ENCODE peak calls at places on chromosomes 11 and 22, in four cellular contexts. One of them, this sample, is unnamed.

GRCh38 chr11:12657336-12657735 is 16.9 kb upstream of the TEAD1 start:
- DNase-seq in T-cell: no peak
- DNase-seq in fibroblast of the conjunctiva: no peak
- DNase-seq in NCI-H2029: no peak
- DNase-seq in this sample: no peak

GRCh38 chr11:133790995-133791394 is 54.3 kb downstream of the SPATA19 start:
- DNase-seq in T-cell: no peak
- DNase-seq in fibroblast of the conjunctiva: no peak
- DNase-seq in NCI-H2029: peak
- DNase-seq in this sample: no peak

GRCh38 chr11:62444271-62444833 is 25.5 kb downstream of the SCGB1A1 start:
- DNase-seq in T-cell: peak
- DNase-seq in fibroblast of the conjunctiva: peak
- DNase-seq in NCI-H2029: peak
- DNase-seq in this sample: peak

GRCh38 chr11:64064374-64065140 is 28.8 kb downstream of the FLRT1 start:
- DNase-seq in T-cell: no peak
- DNase-seq in fibroblast of the conjunctiva: no peak
- DNase-seq in NCI-H2029: no peak
- DNase-seq in this sample: no peak

GRCh38 chr22:38316340-38317236 is 645 bp downstream of the CSNK1E start:
- DNase-seq in T-cell: peak
- DNase-seq in fibroblast of the conjunctiva: no peak
- DNase-seq in NCI-H2029: no peak
- DNase-seq in this sample: peak

GRCh38 chr11:75898871-75899270 is 83.9 kb downstream of the UVRAG start:
- DNase-seq in T-cell: no peak
- DNase-seq in fibroblast of the conjunctiva: no peak
- DNase-seq in NCI-H2029: no peak
- DNase-seq in this sample: no peak

GRCh38 chr22:32765117-32765618 is 36.3 kb upstream of the TIMP3 start:
- DNase-seq in T-cell: no peak
- DNase-seq in fibroblast of the conjunctiva: no peak
- DNase-seq in NCI-H2029: no peak
- DNase-seq in this sample: no peak

GRCh38 chr11:129023968-129024676 is 81.5 kb upstream of the TP53AIP1 start:
- DNase-seq in T-cell: peak
- DNase-seq in fibroblast of the conjunctiva: no peak
- DNase-seq in NCI-H2029: peak
- DNase-seq in this sample: no peak

GRCh38 chr22:32842486-32842885 is 41.0 kb downstream of the TIMP3 start:
- DNase-seq in T-cell: no peak
- DNase-seq in fibroblast of the conjunctiva: no peak
- DNase-seq in NCI-H2029: no peak
- DNase-seq in this sample: no peak

GRCh38 chr22:32880906-32881596 is 79.5 kb downstream of the TIMP3 start:
- DNase-seq in T-cell: peak
- DNase-seq in fibroblast of the conjunctiva: no peak
- DNase-seq in NCI-H2029: peak
- DNase-seq in this sample: peak

GRCh38 chr11:2376751-2377451 is at the start of gene CD81:
- DNase-seq in T-cell: peak
- DNase-seq in fibroblast of the conjunctiva: no peak
- DNase-seq in NCI-H2029: no peak
- DNase-seq in this sample: no peak

GRCh38 chr11:27997344-27997743 is 110.6 kb downstream of the KIF18A start:
- DNase-seq in T-cell: no peak
- DNase-seq in fibroblast of the conjunctiva: no peak
- DNase-seq in NCI-H2029: no peak
- DNase-seq in this sample: no peak

GRCh38 chr22:23067023-23067650 is 3.2 kb upstream of the GNAZ start:
- DNase-seq in T-cell: no peak
- DNase-seq in fibroblast of the conjunctiva: no peak
- DNase-seq in NCI-H2029: no peak
- DNase-seq in this sample: peak

GRCh38 chr11:124897681-124898680 is at the start of gene ROBO4:
- DNase-seq in T-cell: no peak
- DNase-seq in fibroblast of the conjunctiva: peak
- DNase-seq in NCI-H2029: no peak
- DNase-seq in this sample: no peak

GRCh38 chr11:22566293-22566692 is 59.3 kb downstream of the FANCF start:
- DNase-seq in T-cell: no peak
- DNase-seq in fibroblast of the conjunctiva: no peak
- DNase-seq in NCI-H2029: no peak
- DNase-seq in this sample: no peak

GRCh38 chr11:125494987-125495725 is 909 bp downstream of the FEZ1 start:
- DNase-seq in T-cell: no peak
- DNase-seq in fibroblast of the conjunctiva: no peak
- DNase-seq in NCI-H2029: no peak
- DNase-seq in this sample: peak

GRCh38 chr11:117044287-117045035 is 53.8 kb downstream of the SIK3 start:
- DNase-seq in T-cell: no peak
- DNase-seq in fibroblast of the conjunctiva: no peak
- DNase-seq in NCI-H2029: no peak
- DNase-seq in this sample: no peak

GRCh38 chr11:44528581-44528980 is 36.9 kb upstream of the CD82 start:
- DNase-seq in T-cell: no peak
- DNase-seq in fibroblast of the conjunctiva: no peak
- DNase-seq in NCI-H2029: no peak
- DNase-seq in this sample: no peak

GRCh38 chr22:27874756-27875155 is 44.3 kb downstream of the PITPNB start:
- DNase-seq in T-cell: no peak
- DNase-seq in fibroblast of the conjunctiva: no peak
- DNase-seq in NCI-H2029: no peak
- DNase-seq in this sample: no peak

GRCh38 chr11:35911013-35911412 is 32.8 kb upstream of the LDLRAD3 start:
- DNase-seq in T-cell: no peak
- DNase-seq in fibroblast of the conjunctiva: no peak
- DNase-seq in NCI-H2029: no peak
- DNase-seq in this sample: no peak

GRCh38 chr22:48738204-48738980 is 1089.3 kb downstream of the BRD1 start:
- DNase-seq in T-cell: no peak
- DNase-seq in fibroblast of the conjunctiva: no peak
- DNase-seq in NCI-H2029: no peak
- DNase-seq in this sample: peak

GRCh38 chr11:60785806-60786361 is 751 bp downstream of the MS4A10 start:
- DNase-seq in T-cell: no peak
- DNase-seq in fibroblast of the conjunctiva: no peak
- DNase-seq in NCI-H2029: no peak
- DNase-seq in this sample: no peak

GRCh38 chr11:18285841-18286240 is 19.8 kb downstream of the SAA1 start:
- DNase-seq in T-cell: no peak
- DNase-seq in fibroblast of the conjunctiva: no peak
- DNase-seq in NCI-H2029: no peak
- DNase-seq in this sample: no peak

GRCh38 chr22:43825651-43826050 is 13.5 kb upstream of the EFCAB6 start:
- DNase-seq in T-cell: no peak
- DNase-seq in fibroblast of the conjunctiva: no peak
- DNase-seq in NCI-H2029: no peak
- DNase-seq in this sample: no peak

GRCh38 chr11:12539570-12539969 is 134.7 kb upstream of the TEAD1 start:
- DNase-seq in T-cell: no peak
- DNase-seq in fibroblast of the conjunctiva: peak
- DNase-seq in NCI-H2029: no peak
- DNase-seq in this sample: no peak

GRCh38 chr11:19326499-19326898 is 85.8 kb upstream of the E2F8 start:
- DNase-seq in T-cell: no peak
- DNase-seq in fibroblast of the conjunctiva: no peak
- DNase-seq in NCI-H2029: no peak
- DNase-seq in this sample: no peak

GRCh38 chr22:37377927-37378326 is 49.4 kb downstream of the ELFN2 start:
- DNase-seq in T-cell: no peak
- DNase-seq in fibroblast of the conjunctiva: no peak
- DNase-seq in NCI-H2029: no peak
- DNase-seq in this sample: no peak

GRCh38 chr11:15117751-15118150 is 3.0 kb downstream of the INSC start:
- DNase-seq in T-cell: no peak
- DNase-seq in fibroblast of the conjunctiva: no peak
- DNase-seq in NCI-H2029: no peak
- DNase-seq in this sample: no peak

GRCh38 chr11:107370390-107370789 is 87.2 kb downstream of the CWF19L2 start:
- DNase-seq in T-cell: no peak
- DNase-seq in fibroblast of the conjunctiva: no peak
- DNase-seq in NCI-H2029: no peak
- DNase-seq in this sample: no peak

GRCh38 chr22:50684986-50685385 is 12.4 kb downstream of the SHANK3 start:
- DNase-seq in T-cell: no peak
- DNase-seq in fibroblast of the conjunctiva: no peak
- DNase-seq in NCI-H2029: no peak
- DNase-seq in this sample: no peak

GRCh38 chr22:23591203-23591791 is 11.2 kb upstream of the IGLL1 start:
- DNase-seq in T-cell: peak
- DNase-seq in fibroblast of the conjunctiva: peak
- DNase-seq in NCI-H2029: peak
- DNase-seq in this sample: peak

GRCh38 chr11:11968511-11969280 is 39.7 kb downstream of the DKK3 start:
- DNase-seq in T-cell: no peak
- DNase-seq in fibroblast of the conjunctiva: peak
- DNase-seq in NCI-H2029: no peak
- DNase-seq in this sample: no peak

GRCh38 chr22:37172266-37173245 is 15.5 kb downstream of the C1QTNF6 start:
- DNase-seq in T-cell: no peak
- DNase-seq in fibroblast of the conjunctiva: no peak
- DNase-seq in NCI-H2029: no peak
- DNase-seq in this sample: no peak

GRCh38 chr11:23359297-23359696 is 499.0 kb upstream of the CCDC179 start:
- DNase-seq in T-cell: no peak
- DNase-seq in fibroblast of the conjunctiva: peak
- DNase-seq in NCI-H2029: no peak
- DNase-seq in this sample: no peak

GRCh38 chr22:46549565-46549840 is 12.1 kb upstream of the CELSR1 start:
- DNase-seq in T-cell: no peak
- DNase-seq in fibroblast of the conjunctiva: no peak
- DNase-seq in NCI-H2029: no peak
- DNase-seq in this sample: no peak

GRCh38 chr11:58621586-58622262 is 741 bp upstream of the CNTF start:
- DNase-seq in T-cell: no peak
- DNase-seq in fibroblast of the conjunctiva: no peak
- DNase-seq in NCI-H2029: no peak
- DNase-seq in this sample: no peak

GRCh38 chr11:77821349-77821851 is 456 bp downstream of the AAMDC start:
- DNase-seq in T-cell: peak
- DNase-seq in fibroblast of the conjunctiva: no peak
- DNase-seq in NCI-H2029: no peak
- DNase-seq in this sample: peak

This sample was measured in heart left ventricle.